ENCODE peak calls at places on chromosomes 2 and 18, in four cellular contexts. O, H, M and X are unnamed samples.

GRCh38 chr2:204407209-204408070 is 137.8 kb upstream of the PARD3B start:
- DNase-seq in O (peak; percentile 21), H (no peak), M (no peak), X (no peak)

GRCh38 chr2:27860111-27860510 is 30.1 kb downstream of the RBKS start:
- DNase-seq in O (peak; percentile 90), H (no peak), M (peak; percentile 59), X (peak; percentile 87)

GRCh38 chr18:21826641-21827302 is 86.2 kb downstream of the MIB1 start:
- DNase-seq in O (no peak), H (no peak), M (no peak), X (no peak)

GRCh38 chr2:152585830-152586484 is 131.3 kb downstream of the PRPF40A start:
- DNase-seq in O (peak; percentile 96), H (peak; percentile 65), M (peak; percentile 72), X (peak; percentile 95)

GRCh38 chr18:44758821-44759624 is 78.3 kb downstream of the SETBP1 start:
- DNase-seq in O (no peak), H (no peak), M (no peak), X (no peak)

GRCh38 chr2:109558076-109558882 is 55.5 kb downstream of the SEPTIN10 start:
- DNase-seq in O (peak; percentile 83), H (no peak), M (no peak), X (peak; percentile 92)

GRCh38 chr18:37889963-37890362 is 324.4 kb upstream of the CELF4 start:
- DNase-seq in O (no peak), H (no peak), M (no peak), X (no peak)

GRCh38 chr18:37634516-37634915 is 68.9 kb upstream of the CELF4 start:
- DNase-seq in O (no peak), H (no peak), M (no peak), X (no peak)

GRCh38 chr2:209334188-209335017 is 89.4 kb upstream of the MAP2 start:
- DNase-seq in O (peak; percentile 37), H (peak; percentile 56), M (no peak), X (peak; percentile 72)

GRCh38 chr2:174780191-174780590 is 15.9 kb upstream of the CHRNA1 start:
- DNase-seq in O (peak; percentile 25), H (no peak), M (no peak), X (peak; percentile 28)

GRCh38 chr2:222797308-222797707 is 63.5 kb upstream of the ACSL3 start:
- DNase-seq in O (peak; percentile 34), H (no peak), M (peak; percentile 16), X (peak; percentile 61)

GRCh38 chr2:222796413-222797103 is 64.3 kb upstream of the ACSL3 start:
- DNase-seq in O (peak; percentile 53), H (no peak), M (no peak), X (no peak)

GRCh38 chr2:222795671-222796357 is 65.0 kb upstream of the ACSL3 start:
- DNase-seq in O (no peak), H (no peak), M (no peak), X (no peak)

GRCh38 chr2:222794585-222795579 is 66.0 kb upstream of the ACSL3 start:
- DNase-seq in O (no peak), H (no peak), M (no peak), X (no peak)

GRCh38 chr2:222791946-222792649 is 68.7 kb upstream of the ACSL3 start:
- DNase-seq in O (no peak), H (peak; percentile 31), M (no peak), X (peak; percentile 23)
- H3K4me3 ChIP-seq in O (no peak overlapping the region), H (no peak overlapping the region), M (no peak overlapping the region), X (no peak overlapping the region)

GRCh38 chr18:4454548-4455112 is 477 bp downstream of the DLGAP1 start:
- DNase-seq in O (no peak), H (no peak), M (no peak), X (no peak)
- H3K4me3 ChIP-seq in O (no peak overlapping the region), H (peak overlapping the region; percentile 38), M (no peak overlapping the region), X (no peak overlapping the region)

GRCh38 chr18:24504401-24504800 is 44.0 kb downstream of the HRH4 start:
- DNase-seq in O (no peak), H (no peak), M (no peak), X (no peak)

GRCh38 chr18:24514439-24514838 is 54.0 kb downstream of the HRH4 start:
- DNase-seq in O (peak; percentile 54), H (no peak), M (no peak), X (peak; percentile 60)

GRCh38 chr18:24506175-24506574 is 45.7 kb downstream of the HRH4 start:
- DNase-seq in O (no peak), H (no peak), M (no peak), X (no peak)

DNA sequence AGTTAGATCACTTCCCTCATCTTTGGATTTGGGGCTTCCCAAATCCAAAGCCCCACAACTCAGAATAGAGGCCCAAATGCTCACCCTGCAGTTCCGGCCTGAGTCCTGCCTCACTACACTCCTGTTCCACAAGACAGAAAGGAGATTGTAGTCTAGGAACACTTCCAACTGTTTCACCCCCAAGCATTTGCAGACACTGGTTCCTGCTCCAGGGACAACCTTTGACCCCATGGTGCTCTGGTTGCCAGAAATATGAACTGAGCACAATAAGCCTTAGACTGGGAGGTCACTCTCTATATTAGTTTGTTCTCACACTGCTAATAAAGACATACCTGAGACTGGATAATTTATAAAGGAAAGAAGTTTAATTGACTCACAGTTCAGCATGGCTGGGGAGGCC is 49.0 kb downstream of the HRH4 start:
- DNase-seq in O (no peak), H (no peak), M (no peak), X (no peak)
- H3K4me3 ChIP-seq in O (no peak overlapping the region), H (no peak overlapping the region), M (no peak overlapping the region), X (no peak overlapping the region)

DNA sequence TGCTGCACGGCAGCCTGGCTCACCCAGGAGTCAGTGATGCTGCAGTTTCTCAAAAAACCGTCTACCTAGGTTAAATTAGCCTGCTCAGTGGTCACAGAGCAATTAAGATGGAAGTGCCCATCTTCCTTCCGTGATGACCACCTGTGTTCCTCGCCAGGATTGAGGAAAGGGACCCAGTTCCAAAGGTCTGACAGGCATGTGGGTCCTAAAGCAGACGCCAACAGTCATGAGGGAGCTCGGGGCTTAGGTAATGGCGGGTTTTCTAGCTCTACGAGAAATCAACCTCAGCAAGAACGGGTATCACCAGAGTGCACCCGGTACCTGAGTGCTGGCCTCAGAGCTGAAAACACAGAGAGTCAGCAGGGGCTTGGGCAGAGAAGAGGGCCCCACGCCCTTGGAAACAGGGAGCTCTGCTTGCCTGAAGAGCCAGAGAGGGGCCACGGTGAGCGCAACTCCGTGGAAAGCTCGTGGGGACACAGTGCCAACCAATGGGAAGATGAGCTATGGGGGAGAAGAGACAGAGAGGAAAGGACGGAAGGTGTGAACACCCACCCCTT is 34.3 kb upstream of the DNMT3A start:
- DNase-seq in O (no peak), H (no peak), M (no peak), X (no peak)
- H3K4me3 ChIP-seq in O (no peak overlapping the region), H (peak overlapping the region; percentile 16), M (no peak overlapping the region), X (peak overlapping the region; percentile 49)

DNA sequence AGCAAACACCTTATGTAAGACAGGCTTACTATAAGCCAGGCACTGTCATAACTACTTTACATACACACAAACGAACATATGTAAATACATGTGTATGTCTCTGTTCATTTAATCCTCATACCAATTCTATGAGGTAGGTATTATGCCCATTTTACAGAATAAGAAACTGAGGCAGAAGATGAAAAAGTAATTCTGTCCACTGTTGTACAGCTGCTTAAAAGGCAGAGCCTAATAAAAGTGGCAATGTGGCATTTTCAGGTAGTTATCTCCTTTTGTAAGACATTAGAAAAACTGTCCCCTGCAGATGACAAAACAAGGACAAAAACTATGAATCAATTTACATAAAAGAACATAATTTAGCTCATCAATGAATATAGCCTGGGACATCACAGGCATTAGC is 69.9 kb downstream of the PLEKHM3 start:
- DNase-seq in O (no peak), H (no peak), M (no peak), X (no peak)
- H3K4me3 ChIP-seq in O (no peak overlapping the region), H (no peak overlapping the region), M (no peak overlapping the region), X (no peak overlapping the region)

GRCh38 chr2:148022351-148022750 is 1.5 kb downstream of the MBD5 start:
- DNase-seq in O (no peak), H (no peak), M (no peak), X (peak; percentile 30)
- H3K4me3 ChIP-seq in O (peak overlapping the region; percentile 96), H (peak overlapping the region; percentile 79), M (peak overlapping the region; percentile 98), X (peak overlapping the region; percentile 96)